ENCODE peak calls at places on chromosomes 2 and 18, in ten cellular contexts. Z is IMR-90, R is mammary epithelial cell, G is neural progenitor cell, L is psoas muscle, A is adrenal gland, O is transverse colon, E is breast epithelium, B is Panc1, Q is fibroblast of lung. S is an unnamed sample. For H3K9me3, the result is how much of the 10 kb centered on the place peaks cover.

GRCh38 chr2:85257359-85258193 is 70.2 kb downstream of the TGOLN2 start:
- DNase-seq in Z (peak), R (no peak), G (no peak), L (no peak), A (no peak), O (no peak), E (no peak), B (no peak), Q (no peak), S (no peak)

GRCh38 chr2:169507698-169508097 is 1.8 kb upstream of the KLHL41 start:
- DNase-seq in Z (peak), R (peak), G (no peak), L (no peak), A (no peak), O (no peak), E (no peak), B (peak), Q (peak), S (no peak)

GRCh38 chr2:65392609-65393008 is 39.8 kb downstream of the SPRED2 start:
- DNase-seq in Z (no peak), R (no peak), G (no peak), L (no peak), A (no peak), O (no peak), E (no peak), B (no peak), Q (no peak), S (no peak)

GRCh38 chr18:55264108-55264507 is 304.8 kb upstream of the CCDC68 start:
- DNase-seq in Z (peak), R (peak), G (peak), L (no peak), A (peak), O (no peak), E (no peak), B (no peak), Q (no peak), S (no peak)

GRCh38 chr2:127308586-127309138 is 14.7 kb upstream of the ERCC3 start:
- DNase-seq in Z (no peak), R (no peak), G (no peak), L (no peak), A (no peak), O (no peak), E (no peak), B (no peak), Q (no peak), S (no peak)

GRCh38 chr2:214328941-214329340 is 81.9 kb upstream of the VWC2L start:
- DNase-seq in Z (no peak), R (peak), G (peak), L (no peak), A (no peak), O (no peak), E (no peak), B (no peak), Q (no peak), S (no peak)

GRCh38 chr2:64522843-64523428 is 1.2 kb upstream of the AFTPH start:
- DNase-seq in Z (peak), R (peak), G (peak), L (peak), A (peak), O (peak), E (no peak), B (peak), Q (peak), S (peak)

GRCh38 chr2:96549967-96550786 is 13.6 kb downstream of the ARID5A start:
- DNase-seq in Z (no peak), R (no peak), G (peak), L (peak), A (peak), O (no peak), E (no peak), B (no peak), Q (no peak), S (no peak)

GRCh38 chr2:119753041-119753929 is 6.4 kb upstream of the PTPN4 start:
- DNase-seq in Z (peak), R (peak), G (peak), L (no peak), A (peak), O (no peak), E (no peak), B (peak), Q (peak), S (no peak)

GRCh38 chr2:112626604-112627059 is 19.1 kb upstream of the SLC20A1 start:
- DNase-seq in Z (peak), R (no peak), G (peak), L (peak), A (peak), O (peak), E (no peak), B (peak), Q (peak), S (peak)

GRCh38 chr18:62611395-62612241 is 88.8 kb downstream of the ZCCHC2 start:
- DNase-seq in Z (no peak), R (no peak), G (peak), L (peak), A (no peak), O (no peak), E (no peak), B (no peak), Q (no peak), S (no peak)

GRCh38 chr2:191415101-191415500 is 169.9 kb downstream of the MYO1B start:
- DNase-seq in Z (no peak), R (no peak), G (no peak), L (no peak), A (no peak), O (no peak), E (no peak), B (no peak), Q (no peak), S (no peak)

GRCh38 chr2:176656776-176657140 is 387.5 kb downstream of the MTX2 start:
- DNase-seq in Z (no peak), R (no peak), G (no peak), L (no peak), A (no peak), O (no peak), E (no peak), B (no peak), Q (no peak), S (no peak)

GRCh38 chr2:16525265-16525887 is 140.3 kb downstream of the CYRIA start:
- DNase-seq in Z (no peak), R (peak), G (peak), L (no peak), A (peak), O (peak), E (no peak), B (no peak), Q (no peak), S (no peak)

GRCh38 chr2:165239230-165239629 is at the start of gene SCN2A:
- DNase-seq in Z (peak), R (peak), G (peak), L (no peak), A (no peak), O (no peak), E (no peak), B (peak), Q (peak), S (no peak)

GRCh38 chr2:187711122-187711521 is 156.9 kb upstream of the TFPI start:
- DNase-seq in Z (no peak), R (no peak), G (no peak), L (no peak), A (no peak), O (no peak), E (no peak), B (no peak), Q (no peak), S (no peak)

GRCh38 chr2:23487735-23488492 is 102.9 kb downstream of the KLHL29 start:
- DNase-seq in Z (peak), R (peak), G (no peak), L (no peak), A (no peak), O (no peak), E (peak), B (no peak), Q (peak), S (no peak)

GRCh38 chr2:205731521-205731965 is 49.2 kb downstream of the NRP2 start:
- DNase-seq in Z (peak), R (no peak), G (no peak), L (no peak), A (no peak), O (no peak), E (no peak), B (no peak), Q (peak), S (no peak)

GRCh38 chr2:205868773-205869333 is 186.6 kb downstream of the NRP2 start:
- DNase-seq in Z (peak), R (peak), G (no peak), L (no peak), A (no peak), O (no peak), E (no peak), B (no peak), Q (peak), S (no peak)

GRCh38 chr2:60394467-60394866 is 159.0 kb downstream of the BCL11A start:
- DNase-seq in Z (peak), R (no peak), G (no peak), L (no peak), A (no peak), O (no peak), E (no peak), B (no peak), Q (no peak), S (no peak)

GRCh38 chr2:170940066-170940465 is 11.0 kb downstream of the GORASP2 start:
- DNase-seq in Z (no peak), R (no peak), G (no peak), L (no peak), A (no peak), O (no peak), E (no peak), B (no peak), Q (no peak), S (no peak)

GRCh38 chr2:222291485-222291841 is 7.3 kb downstream of the PAX3 start:
- DNase-seq in Z (no peak), R (no peak), G (no peak), L (no peak), A (no peak), O (no peak), E (no peak), B (no peak), Q (no peak), S (no peak)

GRCh38 chr2:74957886-74958276 is 562 bp upstream of the POLE4 start:
- DNase-seq in Z (no peak), R (no peak), G (no peak), L (no peak), A (no peak), O (no peak), E (no peak), B (no peak), Q (no peak), S (no peak)

GRCh38 chr2:166516712-166517303 is 22.8 kb upstream of the SCN7A start:
- DNase-seq in Z (peak), R (peak), G (peak), L (no peak), A (peak), O (peak), E (no peak), B (no peak), Q (peak), S (no peak)

GRCh38 chr2:73489053-73489452 is 103.4 kb downstream of the ALMS1 start:
- DNase-seq in Z (no peak), R (no peak), G (no peak), L (no peak), A (no peak), O (no peak), E (no peak), B (no peak), Q (no peak), S (no peak)

GRCh38 chr2:194545978-194546377 is 1111.0 kb upstream of the SLC39A10 start:
- DNase-seq in Z (no peak), R (no peak), G (no peak), L (no peak), A (no peak), O (no peak), E (no peak), B (no peak), Q (peak), S (no peak)

GRCh38 chr2:68357608-68358337 is 7.3 kb upstream of the PLEK start:
- DNase-seq in Z (peak), R (peak), G (peak), L (peak), A (peak), O (peak), E (no peak), B (no peak), Q (peak), S (no peak)

GRCh38 chr18:13388586-13389490 is 170.3 kb downstream of the LDLRAD4 start:
- DNase-seq in Z (no peak), R (no peak), G (no peak), L (no peak), A (peak), O (no peak), E (peak), B (no peak), Q (no peak), S (no peak)

GRCh38 chr2:119820275-119820674 is 60.6 kb downstream of the PTPN4 start:
- DNase-seq in Z (peak), R (no peak), G (no peak), L (no peak), A (peak), O (no peak), E (no peak), B (no peak), Q (peak), S (no peak)

GRCh38 chr2:230982528-230982927 is 13.4 kb upstream of the SPATA3 start:
- DNase-seq in Z (no peak), R (no peak), G (no peak), L (no peak), A (no peak), O (no peak), E (no peak), B (no peak), Q (no peak), S (no peak)

DNA sequence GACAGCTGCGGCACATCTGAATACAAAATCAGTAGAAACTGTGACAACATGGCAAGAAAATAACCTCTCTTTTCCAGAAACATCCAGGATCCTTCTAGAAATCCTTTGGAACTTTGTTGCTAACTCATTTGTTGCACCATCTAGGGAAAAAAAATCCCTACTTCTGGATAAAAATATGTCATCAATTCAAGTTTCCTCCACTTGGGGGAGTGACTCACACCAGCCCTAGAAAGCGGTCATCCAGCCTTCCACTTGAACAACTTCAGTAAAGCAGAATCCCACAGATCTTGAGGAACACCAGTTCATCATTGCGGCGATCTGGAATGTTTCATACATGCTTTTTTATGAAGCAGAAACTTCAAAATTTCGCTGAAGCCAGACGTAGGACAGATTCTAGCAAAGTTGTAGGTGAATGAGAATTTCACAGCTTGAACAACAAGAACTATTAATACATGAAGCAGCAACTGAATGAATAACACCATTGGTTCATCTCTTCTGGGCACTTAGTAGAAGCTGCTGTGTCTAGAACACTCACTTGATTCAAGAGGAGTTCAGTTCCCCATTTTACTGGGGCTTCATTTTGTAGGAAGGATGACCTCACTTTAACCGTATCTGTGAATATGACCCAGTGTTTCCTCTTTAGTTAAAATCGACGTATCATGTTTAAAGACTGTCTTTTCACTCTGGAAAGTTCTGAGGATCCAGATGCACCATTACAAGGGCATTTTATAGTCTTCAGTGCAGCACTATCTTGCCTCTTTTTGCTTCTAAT is 48.0 kb downstream of the LRRTM1 start:
- DNase-seq in Z (peak), R (no peak), G (peak), L (no peak), A (no peak), O (no peak), E (no peak), B (no peak), Q (peak), S (no peak)
- TF ChIP-seq CTCF in Z (peak), R (no peak), G (peak), L (no peak), A (no peak), O (no peak), E (no peak), B (peak), Q (peak), S (no peak)

GRCh38 chr2:11771971-11772615 is 25.7 kb downstream of the LPIN1 start:
- DNase-seq in Z (no peak), R (no peak), G (no peak), L (peak), A (no peak), O (no peak), E (no peak), B (no peak), Q (no peak), S (no peak)
- H3K9me3 ChIP-seq in Z (under half), R (under half), G (under half), L (under half), A (under half), O (under half), E (under half), B (under half), Q (under half), S (under half)

DNA sequence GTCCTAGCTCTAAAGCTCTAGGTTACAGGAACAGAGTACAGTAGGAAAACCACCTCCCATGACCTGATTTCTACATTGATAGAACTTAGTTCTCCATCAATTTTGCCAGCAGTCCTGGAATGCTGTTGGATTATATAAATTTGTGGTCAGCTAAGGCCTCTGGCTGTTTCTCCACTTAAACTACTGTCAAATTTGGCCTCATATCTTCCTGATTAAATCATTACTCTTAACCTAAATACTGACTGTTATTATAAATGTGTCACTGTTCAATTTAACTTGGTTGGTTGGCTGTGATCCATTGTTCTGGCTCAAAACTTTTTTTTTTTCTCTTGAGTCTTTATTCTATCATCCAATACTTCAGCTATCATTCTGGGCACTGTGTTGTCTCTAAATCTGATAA is 71.2 kb downstream of the TGFA start:
- DNase-seq in Z (no peak), R (no peak), G (no peak), L (no peak), A (no peak), O (no peak), E (no peak), B (no peak), Q (no peak), S (no peak)
- TF ChIP-seq CTCF in Z (no peak), R (no peak), G (no peak), L (no peak), A (no peak), O (no peak), E (no peak), B (no peak), Q (no peak), S (no peak)

GRCh38 chr18:47901624-47902362 is 28.7 kb downstream of the SMAD2 start:
- DNase-seq in Z (no peak), R (peak), G (no peak), L (no peak), A (no peak), O (no peak), E (no peak), B (no peak), Q (no peak), S (no peak)
- H3K9me3 ChIP-seq in Z (under half), R (under half), G (under half), L (under half), A (under half), O (under half), E (under half), B (under half), Q (under half), S (under half)

GRCh38 chr2:143282684-143283083 is 153.5 kb downstream of the ARHGAP15 start:
- DNase-seq in Z (no peak), R (no peak), G (peak), L (no peak), A (no peak), O (no peak), E (no peak), B (no peak), Q (no peak), S (no peak)
- TF ChIP-seq CTCF in Z (peak), R (peak), G (peak), L (no peak), A (no peak), O (no peak), E (no peak), B (peak), Q (peak), S (peak)

DNA sequence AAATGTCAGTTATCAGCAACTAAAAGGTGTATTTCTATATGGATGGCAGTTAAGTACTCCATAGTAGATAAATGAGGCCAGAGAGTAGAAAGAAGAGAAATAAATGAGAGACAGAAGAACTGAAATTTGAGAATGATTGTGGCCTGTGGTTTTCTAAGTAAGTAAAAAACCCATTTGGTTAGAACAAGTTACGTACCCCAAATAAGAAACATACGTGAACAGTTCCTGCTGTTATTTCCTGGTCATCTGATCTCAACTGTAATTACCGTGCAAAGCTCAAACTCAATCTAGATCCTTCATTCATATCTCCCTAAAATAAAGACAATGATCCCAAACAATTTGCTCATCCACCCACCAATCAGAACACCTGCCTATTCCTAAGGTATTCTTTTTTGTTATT is 181.3 kb downstream of the PID1 start:
- DNase-seq in Z (no peak), R (no peak), G (no peak), L (no peak), A (no peak), O (no peak), E (no peak), B (no peak), Q (peak), S (no peak)
- H3K9me3 ChIP-seq in Z (under half), R (under half), G (under half), L (under half), A (under half), O (under half), E (under half), B (under half), Q (under half), S (under half)

S was measured in CD4-positive, alpha-beta T cell.